ENCODE peak calls at places on chromosome 17, in eight cellular contexts. One of them, this sample, is unnamed.

GRCh38 chr17:61323015-61323379 is 76.6 kb upstream of the TBX2 start:
- DNase-seq in NCI-H1436: no peak
- DNase-seq in DND-41: no peak
- DNase-seq in HTR-8/SVneo: no peak
- DNase-seq in ovary: peak
- DNase-seq in NCI-H2029: no peak
- DNase-seq in nucleus accumbens: no peak
- DNase-seq in adrenal gland: no peak
- DNase-seq in this sample: no peak

GRCh38 chr17:41324180-41325075 is 8.9 kb upstream of the KRTAP17-1 start:
- DNase-seq in adrenal gland: no peak
- DNase-seq in DND-41: no peak
- DNase-seq in NCI-H1436: no peak
- DNase-seq in ovary: no peak
- DNase-seq in NCI-H2029: no peak
- DNase-seq in nucleus accumbens: no peak
- DNase-seq in HTR-8/SVneo: peak
- DNase-seq in this sample: peak

GRCh38 chr17:17812211-17813054 is 24.4 kb downstream of the SREBF1 start:
- DNase-seq in DND-41: peak
- DNase-seq in HTR-8/SVneo: peak
- DNase-seq in nucleus accumbens: no peak
- DNase-seq in NCI-H2029: no peak
- DNase-seq in NCI-H1436: peak
- DNase-seq in adrenal gland: peak
- DNase-seq in ovary: peak
- DNase-seq in this sample: peak

GRCh38 chr17:78019367-78019975 is 61.0 kb downstream of the TNRC6C start:
- DNase-seq in HTR-8/SVneo: peak
- DNase-seq in adrenal gland: no peak
- DNase-seq in ovary: no peak
- DNase-seq in NCI-H2029: no peak
- DNase-seq in nucleus accumbens: no peak
- DNase-seq in DND-41: no peak
- DNase-seq in NCI-H1436: no peak
- DNase-seq in this sample: peak

GRCh38 chr17:42871647-42872046 is 20.6 kb downstream of the AOC3 start:
- DNase-seq in DND-41: no peak
- DNase-seq in nucleus accumbens: no peak
- DNase-seq in adrenal gland: no peak
- DNase-seq in NCI-H1436: no peak
- DNase-seq in ovary: no peak
- DNase-seq in NCI-H2029: no peak
- DNase-seq in HTR-8/SVneo: no peak
- DNase-seq in this sample: no peak

GRCh38 chr17:49482144-49482817 is 12.8 kb upstream of the NGFR start:
- DNase-seq in nucleus accumbens: no peak
- DNase-seq in DND-41: no peak
- DNase-seq in NCI-H1436: no peak
- DNase-seq in NCI-H2029: no peak
- DNase-seq in HTR-8/SVneo: no peak
- DNase-seq in adrenal gland: no peak
- DNase-seq in ovary: no peak
- DNase-seq in this sample: no peak

GRCh38 chr17:82188001-82188961 is 24.4 kb downstream of the CCDC57 start:
- DNase-seq in HTR-8/SVneo: no peak
- DNase-seq in nucleus accumbens: no peak
- DNase-seq in ovary: no peak
- DNase-seq in NCI-H2029: no peak
- DNase-seq in NCI-H1436: no peak
- DNase-seq in DND-41: no peak
- DNase-seq in adrenal gland: no peak
- DNase-seq in this sample: no peak

GRCh38 chr17:32755045-32755805 is 121.7 kb downstream of the MYO1D start:
- DNase-seq in ovary: no peak
- DNase-seq in NCI-H1436: peak
- DNase-seq in NCI-H2029: peak
- DNase-seq in HTR-8/SVneo: peak
- DNase-seq in nucleus accumbens: no peak
- DNase-seq in DND-41: no peak
- DNase-seq in adrenal gland: no peak
- DNase-seq in this sample: peak

GRCh38 chr17:247767-248166 is 66.3 kb upstream of the DOC2B start:
- DNase-seq in HTR-8/SVneo: no peak
- DNase-seq in NCI-H1436: no peak
- DNase-seq in DND-41: no peak
- DNase-seq in ovary: no peak
- DNase-seq in adrenal gland: peak
- DNase-seq in nucleus accumbens: no peak
- DNase-seq in NCI-H2029: no peak
- DNase-seq in this sample: peak

GRCh38 chr17:14144513-14144912 is 75.2 kb downstream of the COX10 start:
- DNase-seq in adrenal gland: no peak
- DNase-seq in HTR-8/SVneo: no peak
- DNase-seq in NCI-H2029: no peak
- DNase-seq in ovary: no peak
- DNase-seq in DND-41: no peak
- DNase-seq in NCI-H1436: no peak
- DNase-seq in nucleus accumbens: no peak
- DNase-seq in this sample: no peak

GRCh38 chr17:75105269-75106080 is 4.3 kb upstream of the ARMC7 start:
- DNase-seq in nucleus accumbens: no peak
- DNase-seq in DND-41: peak
- DNase-seq in NCI-H2029: peak
- DNase-seq in adrenal gland: peak
- DNase-seq in HTR-8/SVneo: peak
- DNase-seq in ovary: no peak
- DNase-seq in NCI-H1436: peak
- DNase-seq in this sample: peak

GRCh38 chr17:15947976-15948752 is 3.2 kb downstream of the ADORA2B start:
- DNase-seq in adrenal gland: no peak
- DNase-seq in HTR-8/SVneo: no peak
- DNase-seq in nucleus accumbens: no peak
- DNase-seq in DND-41: no peak
- DNase-seq in NCI-H1436: no peak
- DNase-seq in ovary: no peak
- DNase-seq in NCI-H2029: no peak
- DNase-seq in this sample: no peak

GRCh38 chr17:80545499-80545826 is 825 bp downstream of the RPTOR start:
- DNase-seq in HTR-8/SVneo: no peak
- DNase-seq in NCI-H1436: no peak
- DNase-seq in NCI-H2029: no peak
- DNase-seq in DND-41: no peak
- DNase-seq in ovary: no peak
- DNase-seq in nucleus accumbens: no peak
- DNase-seq in adrenal gland: no peak
- DNase-seq in this sample: no peak

GRCh38 chr17:57045868-57046671 is 39.0 kb upstream of the AKAP1 start:
- DNase-seq in NCI-H1436: no peak
- DNase-seq in ovary: no peak
- DNase-seq in adrenal gland: no peak
- DNase-seq in NCI-H2029: no peak
- DNase-seq in HTR-8/SVneo: no peak
- DNase-seq in DND-41: no peak
- DNase-seq in nucleus accumbens: no peak
- DNase-seq in this sample: no peak

GRCh38 chr17:63702223-63702577 is 2.3 kb upstream of the LIMD2 start:
- DNase-seq in NCI-H1436: peak
- DNase-seq in ovary: no peak
- DNase-seq in NCI-H2029: no peak
- DNase-seq in DND-41: peak
- DNase-seq in HTR-8/SVneo: no peak
- DNase-seq in nucleus accumbens: no peak
- DNase-seq in adrenal gland: peak
- DNase-seq in this sample: no peak

GRCh38 chr17:36951390-36951789 is 2.6 kb downstream of the AATF start:
- DNase-seq in DND-41: no peak
- DNase-seq in HTR-8/SVneo: no peak
- DNase-seq in NCI-H1436: no peak
- DNase-seq in nucleus accumbens: no peak
- DNase-seq in NCI-H2029: no peak
- DNase-seq in adrenal gland: no peak
- DNase-seq in ovary: no peak
- DNase-seq in this sample: no peak

GRCh38 chr17:6328279-6328678 is 106.6 kb downstream of the AIPL1 start:
- DNase-seq in NCI-H1436: no peak
- DNase-seq in HTR-8/SVneo: no peak
- DNase-seq in adrenal gland: no peak
- DNase-seq in nucleus accumbens: no peak
- DNase-seq in DND-41: no peak
- DNase-seq in ovary: no peak
- DNase-seq in NCI-H2029: no peak
- DNase-seq in this sample: no peak

GRCh38 chr17:59155439-59156177 is at the start of gene PRR11:
- DNase-seq in DND-41: peak
- DNase-seq in HTR-8/SVneo: peak
- DNase-seq in ovary: peak
- DNase-seq in NCI-H1436: peak
- DNase-seq in NCI-H2029: peak
- DNase-seq in adrenal gland: peak
- DNase-seq in nucleus accumbens: peak
- DNase-seq in this sample: peak

GRCh38 chr17:75876938-75877751 is 1.2 kb downstream of the TRIM47 start:
- DNase-seq in NCI-H2029: no peak
- DNase-seq in HTR-8/SVneo: peak
- DNase-seq in DND-41: no peak
- DNase-seq in ovary: peak
- DNase-seq in nucleus accumbens: no peak
- DNase-seq in adrenal gland: peak
- DNase-seq in NCI-H1436: no peak
- DNase-seq in this sample: peak

GRCh38 chr17:31394544-31394943 is 3.1 kb downstream of the RAB11FIP4 start:
- DNase-seq in nucleus accumbens: no peak
- DNase-seq in adrenal gland: peak
- DNase-seq in ovary: peak
- DNase-seq in DND-41: peak
- DNase-seq in NCI-H2029: no peak
- DNase-seq in HTR-8/SVneo: peak
- DNase-seq in NCI-H1436: no peak
- DNase-seq in this sample: peak

GRCh38 chr17:7080445-7081041 is 492 bp upstream of the CLEC10A start:
- DNase-seq in NCI-H1436: no peak
- DNase-seq in nucleus accumbens: no peak
- DNase-seq in adrenal gland: no peak
- DNase-seq in HTR-8/SVneo: no peak
- DNase-seq in ovary: no peak
- DNase-seq in DND-41: no peak
- DNase-seq in NCI-H2029: no peak
- DNase-seq in this sample: no peak

GRCh38 chr17:64679710-64680216 is 17.7 kb upstream of the SMURF2 start:
- DNase-seq in HTR-8/SVneo: peak
- DNase-seq in NCI-H1436: no peak
- DNase-seq in ovary: no peak
- DNase-seq in nucleus accumbens: no peak
- DNase-seq in DND-41: no peak
- DNase-seq in adrenal gland: peak
- DNase-seq in NCI-H2029: no peak
- DNase-seq in this sample: peak

GRCh38 chr17:28810437-28810836 is 32.2 kb downstream of the FAM222B start:
- DNase-seq in ovary: no peak
- DNase-seq in DND-41: no peak
- DNase-seq in nucleus accumbens: no peak
- DNase-seq in NCI-H1436: no peak
- DNase-seq in adrenal gland: no peak
- DNase-seq in HTR-8/SVneo: no peak
- DNase-seq in NCI-H2029: no peak
- DNase-seq in this sample: no peak

GRCh38 chr17:80832266-80832676 is 159.4 kb upstream of the CHMP6 start:
- DNase-seq in nucleus accumbens: no peak
- DNase-seq in ovary: peak
- DNase-seq in NCI-H1436: no peak
- DNase-seq in HTR-8/SVneo: peak
- DNase-seq in NCI-H2029: no peak
- DNase-seq in DND-41: peak
- DNase-seq in adrenal gland: peak
- DNase-seq in this sample: peak

GRCh38 chr17:731943-732787 is at the start of gene TLCD3A:
- DNase-seq in HTR-8/SVneo: peak
- DNase-seq in ovary: peak
- DNase-seq in NCI-H1436: peak
- DNase-seq in DND-41: peak
- DNase-seq in adrenal gland: peak
- DNase-seq in NCI-H2029: no peak
- DNase-seq in nucleus accumbens: no peak
- DNase-seq in this sample: peak

GRCh38 chr17:77451271-77451893 is 310.6 kb downstream of the SEC14L1 start:
- DNase-seq in nucleus accumbens: peak
- DNase-seq in adrenal gland: peak
- DNase-seq in NCI-H1436: peak
- DNase-seq in DND-41: peak
- DNase-seq in ovary: peak
- DNase-seq in HTR-8/SVneo: no peak
- DNase-seq in NCI-H2029: no peak
- DNase-seq in this sample: peak

GRCh38 chr17:4536259-4536741 is 18.9 kb downstream of the MYBBP1A start:
- DNase-seq in NCI-H1436: no peak
- DNase-seq in ovary: no peak
- DNase-seq in DND-41: no peak
- DNase-seq in NCI-H2029: no peak
- DNase-seq in nucleus accumbens: no peak
- DNase-seq in adrenal gland: no peak
- DNase-seq in HTR-8/SVneo: no peak
- DNase-seq in this sample: no peak

GRCh38 chr17:12320286-12320685 is 299.6 kb downstream of the MAP2K4 start:
- DNase-seq in DND-41: no peak
- DNase-seq in adrenal gland: no peak
- DNase-seq in NCI-H2029: no peak
- DNase-seq in ovary: no peak
- DNase-seq in nucleus accumbens: no peak
- DNase-seq in NCI-H1436: no peak
- DNase-seq in HTR-8/SVneo: no peak
- DNase-seq in this sample: no peak

GRCh38 chr17:8606415-8606814 is 24.1 kb downstream of the MYH10 start:
- DNase-seq in NCI-H2029: no peak
- DNase-seq in ovary: no peak
- DNase-seq in DND-41: no peak
- DNase-seq in NCI-H1436: peak
- DNase-seq in HTR-8/SVneo: no peak
- DNase-seq in adrenal gland: no peak
- DNase-seq in nucleus accumbens: no peak
- DNase-seq in this sample: no peak

GRCh38 chr17:32943206-32943605 is 15.3 kb downstream of the TMEM98 start:
- DNase-seq in NCI-H2029: no peak
- DNase-seq in ovary: no peak
- DNase-seq in nucleus accumbens: no peak
- DNase-seq in adrenal gland: no peak
- DNase-seq in NCI-H1436: no peak
- DNase-seq in HTR-8/SVneo: no peak
- DNase-seq in DND-41: no peak
- DNase-seq in this sample: no peak

GRCh38 chr17:78812849-78813248 is 27.8 kb downstream of the USP36 start:
- DNase-seq in DND-41: no peak
- DNase-seq in ovary: no peak
- DNase-seq in NCI-H1436: no peak
- DNase-seq in adrenal gland: no peak
- DNase-seq in HTR-8/SVneo: no peak
- DNase-seq in nucleus accumbens: no peak
- DNase-seq in NCI-H2029: no peak
- DNase-seq in this sample: no peak

GRCh38 chr17:71168083-71168741 is 952.6 kb upstream of the SOX9 start:
- DNase-seq in NCI-H1436: peak
- DNase-seq in ovary: no peak
- DNase-seq in adrenal gland: no peak
- DNase-seq in DND-41: no peak
- DNase-seq in NCI-H2029: peak
- DNase-seq in HTR-8/SVneo: no peak
- DNase-seq in nucleus accumbens: no peak
- DNase-seq in this sample: no peak

GRCh38 chr17:17785407-17785806 is 51.4 kb downstream of the SREBF1 start:
- DNase-seq in DND-41: no peak
- DNase-seq in NCI-H1436: peak
- DNase-seq in NCI-H2029: no peak
- DNase-seq in nucleus accumbens: no peak
- DNase-seq in adrenal gland: peak
- DNase-seq in HTR-8/SVneo: no peak
- DNase-seq in ovary: no peak
- DNase-seq in this sample: no peak

GRCh38 chr17:50993544-50993943 is 127.1 kb downstream of the SPAG9 start:
- DNase-seq in ovary: no peak
- DNase-seq in DND-41: no peak
- DNase-seq in HTR-8/SVneo: no peak
- DNase-seq in nucleus accumbens: no peak
- DNase-seq in NCI-H2029: no peak
- DNase-seq in adrenal gland: no peak
- DNase-seq in NCI-H1436: no peak
- DNase-seq in this sample: no peak